ENCODE peak calls at places on chromosomes 6 and 20, in seven cellular contexts. One of them, this sample, is unnamed.

GRCh38 chr6:138673317-138674014 is 100.1 kb upstream of the CCDC28A start:
- DNase-seq in ovary: no peak
- DNase-seq in heart right ventricle: no peak
- DNase-seq in neural progenitor cell: no peak
- DNase-seq in brain microvascular endothelial cell: no peak
- DNase-seq in H9: no peak
- DNase-seq in fibroblast of pulmonary artery: peak
- DNase-seq in this sample: no peak

GRCh38 chr20:58407966-58408557 is 19.0 kb downstream of the VAPB start:
- DNase-seq in ovary: no peak
- DNase-seq in H9: no peak
- DNase-seq in fibroblast of pulmonary artery: no peak
- DNase-seq in brain microvascular endothelial cell: no peak
- DNase-seq in heart right ventricle: no peak
- DNase-seq in neural progenitor cell: no peak
- DNase-seq in this sample: peak

GRCh38 chr20:3887870-3888614 is 1.1 kb upstream of the PANK2 start:
- DNase-seq in H9: no peak
- DNase-seq in brain microvascular endothelial cell: peak
- DNase-seq in ovary: peak
- DNase-seq in neural progenitor cell: peak
- DNase-seq in heart right ventricle: no peak
- DNase-seq in fibroblast of pulmonary artery: no peak
- DNase-seq in this sample: no peak

GRCh38 chr20:57469418-57470211 is 55.3 kb downstream of the CTCFL start:
- DNase-seq in neural progenitor cell: peak
- DNase-seq in brain microvascular endothelial cell: no peak
- DNase-seq in ovary: no peak
- DNase-seq in heart right ventricle: peak
- DNase-seq in H9: no peak
- DNase-seq in fibroblast of pulmonary artery: no peak
- DNase-seq in this sample: no peak

GRCh38 chr6:35311390-35312075 is 13.9 kb downstream of the DEF6 start:
- DNase-seq in fibroblast of pulmonary artery: no peak
- DNase-seq in heart right ventricle: no peak
- DNase-seq in brain microvascular endothelial cell: no peak
- DNase-seq in neural progenitor cell: no peak
- DNase-seq in H9: peak
- DNase-seq in ovary: no peak
- DNase-seq in this sample: no peak

GRCh38 chr6:27757307-27757706 is 154.9 kb downstream of the OR2B2 start:
- DNase-seq in fibroblast of pulmonary artery: peak
- DNase-seq in heart right ventricle: peak
- DNase-seq in H9: peak
- DNase-seq in brain microvascular endothelial cell: no peak
- DNase-seq in ovary: peak
- DNase-seq in neural progenitor cell: peak
- DNase-seq in this sample: peak

GRCh38 chr6:75326557-75327258 is 42.1 kb upstream of the TMEM30A start:
- DNase-seq in heart right ventricle: no peak
- DNase-seq in ovary: no peak
- DNase-seq in brain microvascular endothelial cell: no peak
- DNase-seq in fibroblast of pulmonary artery: peak
- DNase-seq in H9: no peak
- DNase-seq in neural progenitor cell: peak
- DNase-seq in this sample: no peak

GRCh38 chr6:34237722-34238506 is 1.2 kb downstream of the HMGA1 start:
- DNase-seq in heart right ventricle: peak
- DNase-seq in neural progenitor cell: peak
- DNase-seq in H9: peak
- DNase-seq in brain microvascular endothelial cell: no peak
- DNase-seq in fibroblast of pulmonary artery: no peak
- DNase-seq in ovary: peak
- DNase-seq in this sample: peak

GRCh38 chr20:23116301-23117089 is 30.4 kb upstream of the CD93 start:
- DNase-seq in ovary: no peak
- DNase-seq in neural progenitor cell: no peak
- DNase-seq in brain microvascular endothelial cell: no peak
- DNase-seq in H9: no peak
- DNase-seq in fibroblast of pulmonary artery: peak
- DNase-seq in heart right ventricle: no peak
- DNase-seq in this sample: no peak

GRCh38 chr6:134420638-134421181 is 102.8 kb upstream of the SGK1 start:
- DNase-seq in brain microvascular endothelial cell: peak
- DNase-seq in ovary: no peak
- DNase-seq in fibroblast of pulmonary artery: peak
- DNase-seq in neural progenitor cell: no peak
- DNase-seq in H9: no peak
- DNase-seq in heart right ventricle: no peak
- DNase-seq in this sample: no peak

GRCh38 chr6:102215425-102215824 is 821.9 kb downstream of the GRIK2 start:
- DNase-seq in brain microvascular endothelial cell: no peak
- DNase-seq in fibroblast of pulmonary artery: no peak
- DNase-seq in ovary: no peak
- DNase-seq in heart right ventricle: no peak
- DNase-seq in H9: no peak
- DNase-seq in neural progenitor cell: no peak
- DNase-seq in this sample: no peak

GRCh38 chr6:1485678-1486077 is 96.3 kb downstream of the FOXF2 start:
- DNase-seq in ovary: no peak
- DNase-seq in neural progenitor cell: no peak
- DNase-seq in brain microvascular endothelial cell: peak
- DNase-seq in fibroblast of pulmonary artery: peak
- DNase-seq in heart right ventricle: no peak
- DNase-seq in H9: no peak
- DNase-seq in this sample: no peak

GRCh38 chr6:107713214-107713962 is 110.7 kb downstream of the SCML4 start:
- DNase-seq in brain microvascular endothelial cell: no peak
- DNase-seq in ovary: no peak
- DNase-seq in heart right ventricle: no peak
- DNase-seq in H9: no peak
- DNase-seq in neural progenitor cell: no peak
- DNase-seq in fibroblast of pulmonary artery: no peak
- DNase-seq in this sample: no peak

GRCh38 chr6:41167173-41167963 is 4.5 kb upstream of the TREM2 start:
- DNase-seq in fibroblast of pulmonary artery: peak
- DNase-seq in heart right ventricle: no peak
- DNase-seq in H9: peak
- DNase-seq in brain microvascular endothelial cell: peak
- DNase-seq in ovary: no peak
- DNase-seq in neural progenitor cell: peak
- DNase-seq in this sample: no peak

GRCh38 chr6:31739639-31740396 is at the start of gene MSH5:
- DNase-seq in brain microvascular endothelial cell: peak
- DNase-seq in H9: peak
- DNase-seq in fibroblast of pulmonary artery: peak
- DNase-seq in heart right ventricle: peak
- DNase-seq in neural progenitor cell: peak
- DNase-seq in ovary: peak
- DNase-seq in this sample: peak

GRCh38 chr20:60512436-60512835 is 554.2 kb downstream of the CDH26 start:
- DNase-seq in H9: peak
- DNase-seq in ovary: no peak
- DNase-seq in heart right ventricle: no peak
- DNase-seq in neural progenitor cell: no peak
- DNase-seq in brain microvascular endothelial cell: peak
- DNase-seq in fibroblast of pulmonary artery: peak
- DNase-seq in this sample: no peak

GRCh38 chr6:89682991-89683390 is 44.4 kb upstream of the LYRM2 start:
- DNase-seq in fibroblast of pulmonary artery: no peak
- DNase-seq in H9: no peak
- DNase-seq in neural progenitor cell: no peak
- DNase-seq in ovary: no peak
- DNase-seq in brain microvascular endothelial cell: no peak
- DNase-seq in heart right ventricle: no peak
- DNase-seq in this sample: no peak

GRCh38 chr6:63525186-63525878 is 46.9 kb upstream of the LOC128125822 start:
- DNase-seq in neural progenitor cell: no peak
- DNase-seq in heart right ventricle: no peak
- DNase-seq in ovary: no peak
- DNase-seq in H9: peak
- DNase-seq in brain microvascular endothelial cell: no peak
- DNase-seq in fibroblast of pulmonary artery: no peak
- DNase-seq in this sample: peak
- TF ChIP-seq CTCF in neural progenitor cell: no peak
- TF ChIP-seq CTCF in heart right ventricle: no peak
- TF ChIP-seq CTCF in ovary: no peak
- TF ChIP-seq CTCF in H9: peak
- TF ChIP-seq CTCF in brain microvascular endothelial cell: no peak
- TF ChIP-seq CTCF in fibroblast of pulmonary artery: no peak
- TF ChIP-seq CTCF in this sample: no peak

GRCh38 chr6:116969211-116969863 is 92.3 kb downstream of the RFX6 start:
- DNase-seq in brain microvascular endothelial cell: peak
- DNase-seq in H9: no peak
- DNase-seq in neural progenitor cell: peak
- DNase-seq in fibroblast of pulmonary artery: peak
- DNase-seq in ovary: no peak
- DNase-seq in heart right ventricle: no peak
- DNase-seq in this sample: peak
- TF ChIP-seq CTCF in brain microvascular endothelial cell: peak
- TF ChIP-seq CTCF in H9: peak
- TF ChIP-seq CTCF in neural progenitor cell: peak
- TF ChIP-seq CTCF in fibroblast of pulmonary artery: peak
- TF ChIP-seq CTCF in ovary: no peak
- TF ChIP-seq CTCF in heart right ventricle: peak
- TF ChIP-seq CTCF in this sample: peak

GRCh38 chr6:37177083-37177949 is 7.4 kb downstream of the PIM1 start:
- DNase-seq in heart right ventricle: no peak
- DNase-seq in brain microvascular endothelial cell: no peak
- DNase-seq in neural progenitor cell: no peak
- DNase-seq in H9: no peak
- DNase-seq in fibroblast of pulmonary artery: no peak
- DNase-seq in ovary: no peak
- DNase-seq in this sample: no peak

GRCh38 chr6:37176268-37177082 is 6.5 kb downstream of the PIM1 start:
- DNase-seq in fibroblast of pulmonary artery: peak
- DNase-seq in H9: no peak
- DNase-seq in neural progenitor cell: no peak
- DNase-seq in heart right ventricle: no peak
- DNase-seq in ovary: peak
- DNase-seq in brain microvascular endothelial cell: peak
- DNase-seq in this sample: no peak

GRCh38 chr6:37182736-37183590 is 13.0 kb downstream of the PIM1 start:
- DNase-seq in fibroblast of pulmonary artery: peak
- DNase-seq in ovary: no peak
- DNase-seq in neural progenitor cell: no peak
- DNase-seq in H9: no peak
- DNase-seq in brain microvascular endothelial cell: no peak
- DNase-seq in heart right ventricle: no peak
- DNase-seq in this sample: peak

GRCh38 chr6:37177950-37178517 is 8.1 kb downstream of the PIM1 start:
- DNase-seq in brain microvascular endothelial cell: no peak
- DNase-seq in neural progenitor cell: no peak
- DNase-seq in fibroblast of pulmonary artery: no peak
- DNase-seq in heart right ventricle: no peak
- DNase-seq in ovary: no peak
- DNase-seq in H9: no peak
- DNase-seq in this sample: no peak

DNA sequence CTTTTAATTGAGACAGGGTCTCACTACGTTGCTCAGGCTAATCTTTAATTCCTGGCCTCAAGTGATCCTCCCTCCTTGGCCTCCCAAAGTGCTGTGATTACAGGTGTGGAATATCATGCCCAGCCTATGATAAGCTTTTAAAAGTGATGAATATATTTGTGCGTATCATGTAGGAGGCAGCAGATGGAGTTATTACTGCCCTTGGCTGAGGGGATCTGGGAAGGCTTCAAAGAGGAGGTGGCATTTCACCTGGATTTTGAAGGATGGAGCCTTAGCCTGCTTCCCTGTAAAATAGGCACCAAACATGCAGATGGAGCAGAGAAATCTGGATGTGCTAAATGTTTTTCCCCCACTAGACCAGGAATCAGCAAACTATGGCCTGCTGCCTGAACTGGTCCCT is 10.1 kb downstream of the PIM1 start:
- DNase-seq in brain microvascular endothelial cell: no peak
- DNase-seq in H9: no peak
- DNase-seq in neural progenitor cell: no peak
- DNase-seq in heart right ventricle: no peak
- DNase-seq in fibroblast of pulmonary artery: no peak
- DNase-seq in ovary: no peak
- DNase-seq in this sample: no peak
- TF ChIP-seq CTCF in brain microvascular endothelial cell: no peak
- TF ChIP-seq CTCF in H9: no peak
- TF ChIP-seq CTCF in neural progenitor cell: no peak
- TF ChIP-seq CTCF in heart right ventricle: no peak
- TF ChIP-seq CTCF in fibroblast of pulmonary artery: no peak
- TF ChIP-seq CTCF in ovary: no peak
- TF ChIP-seq CTCF in this sample: no peak

GRCh38 chr20:43388267-43389081 is 69.2 kb upstream of the SRSF6 start:
- DNase-seq in brain microvascular endothelial cell: peak
- DNase-seq in neural progenitor cell: no peak
- DNase-seq in ovary: peak
- DNase-seq in heart right ventricle: peak
- DNase-seq in fibroblast of pulmonary artery: peak
- DNase-seq in H9: no peak
- DNase-seq in this sample: no peak

GRCh38 chr20:43387737-43388136 is 70.0 kb upstream of the SRSF6 start:
- DNase-seq in H9: no peak
- DNase-seq in ovary: no peak
- DNase-seq in neural progenitor cell: no peak
- DNase-seq in brain microvascular endothelial cell: no peak
- DNase-seq in heart right ventricle: no peak
- DNase-seq in fibroblast of pulmonary artery: no peak
- DNase-seq in this sample: no peak

GRCh38 chr20:43392561-43392960 is 65.1 kb upstream of the SRSF6 start:
- DNase-seq in neural progenitor cell: no peak
- DNase-seq in H9: no peak
- DNase-seq in fibroblast of pulmonary artery: no peak
- DNase-seq in brain microvascular endothelial cell: no peak
- DNase-seq in ovary: no peak
- DNase-seq in heart right ventricle: no peak
- DNase-seq in this sample: no peak

GRCh38 chr20:43389231-43389630 is 68.5 kb upstream of the SRSF6 start:
- DNase-seq in fibroblast of pulmonary artery: peak
- DNase-seq in H9: no peak
- DNase-seq in neural progenitor cell: no peak
- DNase-seq in ovary: no peak
- DNase-seq in brain microvascular endothelial cell: no peak
- DNase-seq in heart right ventricle: peak
- DNase-seq in this sample: no peak

DNA sequence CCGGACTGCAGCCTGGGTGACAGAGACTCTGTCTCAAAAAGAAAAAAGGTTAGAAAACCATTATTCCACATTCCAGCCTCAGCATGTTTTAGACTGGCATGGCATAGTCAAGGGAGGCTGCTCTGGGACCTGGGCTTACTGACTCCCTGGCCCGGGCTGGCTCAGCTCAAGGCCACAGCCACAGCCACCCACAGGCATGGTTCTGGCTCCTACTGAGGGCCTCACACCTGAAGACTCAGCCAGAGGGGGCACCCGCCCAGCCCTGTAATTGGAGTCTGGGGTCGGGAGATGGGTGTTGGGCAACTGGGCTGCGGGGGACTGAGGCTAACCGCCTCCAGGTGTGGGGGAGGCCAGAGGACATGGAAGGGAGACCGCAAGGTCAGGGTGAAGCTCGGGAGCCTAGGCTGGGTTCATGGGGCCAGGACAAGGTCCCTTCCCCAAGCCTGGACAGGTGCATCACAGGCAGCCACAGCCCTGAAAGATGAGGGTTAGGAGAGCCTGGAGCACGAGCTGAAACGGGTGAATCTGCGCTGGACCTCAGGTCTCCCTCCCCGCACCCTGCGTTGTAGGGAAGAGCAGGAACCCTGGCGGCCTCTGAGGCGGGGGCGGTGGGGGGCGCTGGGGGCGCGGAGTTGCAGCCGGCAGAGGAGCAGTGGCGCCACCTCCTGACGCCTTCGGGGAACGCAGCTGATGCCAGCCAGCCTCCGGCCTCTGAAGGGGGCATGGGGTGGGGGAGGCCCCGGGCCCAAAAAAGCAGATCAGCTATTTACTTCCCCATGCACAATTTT is 67.7 kb upstream of the SRSF6 start:
- DNase-seq in fibroblast of pulmonary artery: no peak
- DNase-seq in H9: peak
- DNase-seq in heart right ventricle: no peak
- DNase-seq in neural progenitor cell: peak
- DNase-seq in brain microvascular endothelial cell: no peak
- DNase-seq in ovary: no peak
- DNase-seq in this sample: no peak
- TF ChIP-seq CTCF in fibroblast of pulmonary artery: peak
- TF ChIP-seq CTCF in H9: peak
- TF ChIP-seq CTCF in heart right ventricle: peak
- TF ChIP-seq CTCF in neural progenitor cell: peak
- TF ChIP-seq CTCF in brain microvascular endothelial cell: no peak
- TF ChIP-seq CTCF in ovary: no peak
- TF ChIP-seq CTCF in this sample: peak